ENCODE peak calls at places on chromosomes 7 and 10, in ten cellular contexts. One of them, this sample, is unnamed.

GRCh38 chr7:133561361-133561760 is 308.5 kb downstream of the EXOC4 start:
- DNase-seq in GDM1: no peak
- DNase-seq in psoas muscle: no peak
- DNase-seq in EL: peak
- DNase-seq in GM13977: no peak
- DNase-seq in A172: no peak
- DNase-seq in activated CD8-positive, alpha-beta memory T cell treated with anti-CD3 and anti-CD28 coated beads for 48 hours: no peak
- DNase-seq in right cardiac atrium: no peak
- DNase-seq in caudate nucleus: no peak
- DNase-seq in stimulated activated CD4-positive, alpha-beta T cell treated with anti-CD3 and anti-CD28 coated beads, Interleukin-12 subunit alpha, Interleukin-12 subunit beta, amount 100 ng/mL, for 48 hours: no peak
- DNase-seq in this sample: no peak

GRCh38 chr7:8229927-8230326 is 32.0 kb downstream of the ICA1 start:
- DNase-seq in A172: no peak
- DNase-seq in EL: no peak
- DNase-seq in psoas muscle: no peak
- DNase-seq in right cardiac atrium: no peak
- DNase-seq in GM13977: no peak
- DNase-seq in activated CD8-positive, alpha-beta memory T cell treated with anti-CD3 and anti-CD28 coated beads for 48 hours: no peak
- DNase-seq in caudate nucleus: no peak
- DNase-seq in GDM1: no peak
- DNase-seq in stimulated activated CD4-positive, alpha-beta T cell treated with anti-CD3 and anti-CD28 coated beads, Interleukin-12 subunit alpha, Interleukin-12 subunit beta, amount 100 ng/mL, for 48 hours: no peak
- DNase-seq in this sample: no peak

GRCh38 chr7:101681170-101682007 is 52.3 kb upstream of the MYL10 start:
- DNase-seq in EL: peak
- DNase-seq in GM13977: no peak
- DNase-seq in activated CD8-positive, alpha-beta memory T cell treated with anti-CD3 and anti-CD28 coated beads for 48 hours: no peak
- DNase-seq in A172: peak
- DNase-seq in GDM1: peak
- DNase-seq in psoas muscle: peak
- DNase-seq in right cardiac atrium: peak
- DNase-seq in caudate nucleus: no peak
- DNase-seq in stimulated activated CD4-positive, alpha-beta T cell treated with anti-CD3 and anti-CD28 coated beads, Interleukin-12 subunit alpha, Interleukin-12 subunit beta, amount 100 ng/mL, for 48 hours: no peak
- DNase-seq in this sample: peak

GRCh38 chr7:6422926-6423632 is 24.7 kb downstream of the DAGLB start:
- DNase-seq in A172: no peak
- DNase-seq in GDM1: no peak
- DNase-seq in psoas muscle: no peak
- DNase-seq in stimulated activated CD4-positive, alpha-beta T cell treated with anti-CD3 and anti-CD28 coated beads, Interleukin-12 subunit alpha, Interleukin-12 subunit beta, amount 100 ng/mL, for 48 hours: no peak
- DNase-seq in caudate nucleus: no peak
- DNase-seq in EL: no peak
- DNase-seq in right cardiac atrium: no peak
- DNase-seq in activated CD8-positive, alpha-beta memory T cell treated with anti-CD3 and anti-CD28 coated beads for 48 hours: no peak
- DNase-seq in GM13977: no peak
- DNase-seq in this sample: no peak

GRCh38 chr7:55237156-55237721 is 127.9 kb upstream of the LANCL2 start:
- DNase-seq in psoas muscle: no peak
- DNase-seq in EL: no peak
- DNase-seq in GM13977: no peak
- DNase-seq in activated CD8-positive, alpha-beta memory T cell treated with anti-CD3 and anti-CD28 coated beads for 48 hours: no peak
- DNase-seq in caudate nucleus: no peak
- DNase-seq in GDM1: no peak
- DNase-seq in right cardiac atrium: no peak
- DNase-seq in stimulated activated CD4-positive, alpha-beta T cell treated with anti-CD3 and anti-CD28 coated beads, Interleukin-12 subunit alpha, Interleukin-12 subunit beta, amount 100 ng/mL, for 48 hours: no peak
- DNase-seq in A172: no peak
- DNase-seq in this sample: no peak

GRCh38 chr7:42359946-42360345 is 122.9 kb upstream of the GLI3 start:
- DNase-seq in right cardiac atrium: no peak
- DNase-seq in GM13977: no peak
- DNase-seq in caudate nucleus: no peak
- DNase-seq in GDM1: no peak
- DNase-seq in stimulated activated CD4-positive, alpha-beta T cell treated with anti-CD3 and anti-CD28 coated beads, Interleukin-12 subunit alpha, Interleukin-12 subunit beta, amount 100 ng/mL, for 48 hours: no peak
- DNase-seq in A172: peak
- DNase-seq in activated CD8-positive, alpha-beta memory T cell treated with anti-CD3 and anti-CD28 coated beads for 48 hours: no peak
- DNase-seq in psoas muscle: no peak
- DNase-seq in EL: peak
- DNase-seq in this sample: no peak

GRCh38 chr10:2460846-2461245 is 606.5 kb upstream of the PFKP start:
- DNase-seq in A172: no peak
- DNase-seq in EL: no peak
- DNase-seq in right cardiac atrium: no peak
- DNase-seq in GM13977: no peak
- DNase-seq in GDM1: no peak
- DNase-seq in caudate nucleus: no peak
- DNase-seq in activated CD8-positive, alpha-beta memory T cell treated with anti-CD3 and anti-CD28 coated beads for 48 hours: no peak
- DNase-seq in stimulated activated CD4-positive, alpha-beta T cell treated with anti-CD3 and anti-CD28 coated beads, Interleukin-12 subunit alpha, Interleukin-12 subunit beta, amount 100 ng/mL, for 48 hours: no peak
- DNase-seq in psoas muscle: no peak
- DNase-seq in this sample: no peak

GRCh38 chr10:15540729-15541128 is 169.6 kb upstream of the FAM171A1 start:
- DNase-seq in activated CD8-positive, alpha-beta memory T cell treated with anti-CD3 and anti-CD28 coated beads for 48 hours: no peak
- DNase-seq in A172: no peak
- DNase-seq in GDM1: no peak
- DNase-seq in GM13977: no peak
- DNase-seq in stimulated activated CD4-positive, alpha-beta T cell treated with anti-CD3 and anti-CD28 coated beads, Interleukin-12 subunit alpha, Interleukin-12 subunit beta, amount 100 ng/mL, for 48 hours: no peak
- DNase-seq in EL: no peak
- DNase-seq in right cardiac atrium: no peak
- DNase-seq in caudate nucleus: no peak
- DNase-seq in psoas muscle: no peak
- DNase-seq in this sample: no peak

GRCh38 chr7:130683026-130683425 is 3.3 kb downstream of the TSGA13 start:
- DNase-seq in GM13977: no peak
- DNase-seq in EL: no peak
- DNase-seq in right cardiac atrium: no peak
- DNase-seq in psoas muscle: no peak
- DNase-seq in caudate nucleus: no peak
- DNase-seq in A172: no peak
- DNase-seq in stimulated activated CD4-positive, alpha-beta T cell treated with anti-CD3 and anti-CD28 coated beads, Interleukin-12 subunit alpha, Interleukin-12 subunit beta, amount 100 ng/mL, for 48 hours: no peak
- DNase-seq in GDM1: no peak
- DNase-seq in activated CD8-positive, alpha-beta memory T cell treated with anti-CD3 and anti-CD28 coated beads for 48 hours: no peak
- DNase-seq in this sample: no peak

GRCh38 chr7:68321076-68321639 is 1277.1 kb upstream of the AUTS2 start:
- DNase-seq in activated CD8-positive, alpha-beta memory T cell treated with anti-CD3 and anti-CD28 coated beads for 48 hours: no peak
- DNase-seq in GM13977: no peak
- DNase-seq in caudate nucleus: no peak
- DNase-seq in EL: no peak
- DNase-seq in psoas muscle: peak
- DNase-seq in GDM1: no peak
- DNase-seq in stimulated activated CD4-positive, alpha-beta T cell treated with anti-CD3 and anti-CD28 coated beads, Interleukin-12 subunit alpha, Interleukin-12 subunit beta, amount 100 ng/mL, for 48 hours: no peak
- DNase-seq in right cardiac atrium: peak
- DNase-seq in A172: peak
- DNase-seq in this sample: peak

GRCh38 chr10:112230325-112230988 is 46.9 kb upstream of the GPAM start:
- DNase-seq in stimulated activated CD4-positive, alpha-beta T cell treated with anti-CD3 and anti-CD28 coated beads, Interleukin-12 subunit alpha, Interleukin-12 subunit beta, amount 100 ng/mL, for 48 hours: no peak
- DNase-seq in GM13977: no peak
- DNase-seq in right cardiac atrium: no peak
- DNase-seq in psoas muscle: no peak
- DNase-seq in activated CD8-positive, alpha-beta memory T cell treated with anti-CD3 and anti-CD28 coated beads for 48 hours: no peak
- DNase-seq in EL: peak
- DNase-seq in caudate nucleus: no peak
- DNase-seq in A172: no peak
- DNase-seq in GDM1: no peak
- DNase-seq in this sample: peak

GRCh38 chr10:43710772-43711471 is 62.2 kb upstream of the ZNF32 start:
- DNase-seq in A172: no peak
- DNase-seq in psoas muscle: no peak
- DNase-seq in activated CD8-positive, alpha-beta memory T cell treated with anti-CD3 and anti-CD28 coated beads for 48 hours: no peak
- DNase-seq in GDM1: no peak
- DNase-seq in EL: no peak
- DNase-seq in stimulated activated CD4-positive, alpha-beta T cell treated with anti-CD3 and anti-CD28 coated beads, Interleukin-12 subunit alpha, Interleukin-12 subunit beta, amount 100 ng/mL, for 48 hours: no peak
- DNase-seq in GM13977: no peak
- DNase-seq in caudate nucleus: no peak
- DNase-seq in right cardiac atrium: no peak
- DNase-seq in this sample: no peak

GRCh38 chr7:127588019-127588696 is at the start of gene ARF5:
- DNase-seq in activated CD8-positive, alpha-beta memory T cell treated with anti-CD3 and anti-CD28 coated beads for 48 hours: peak
- DNase-seq in A172: peak
- DNase-seq in EL: peak
- DNase-seq in right cardiac atrium: peak
- DNase-seq in stimulated activated CD4-positive, alpha-beta T cell treated with anti-CD3 and anti-CD28 coated beads, Interleukin-12 subunit alpha, Interleukin-12 subunit beta, amount 100 ng/mL, for 48 hours: peak
- DNase-seq in GM13977: peak
- DNase-seq in caudate nucleus: peak
- DNase-seq in psoas muscle: peak
- DNase-seq in GDM1: peak
- DNase-seq in this sample: peak

This sample was measured in myocyte.